ENCODE peak calls at places on chromosomes 6 and 20, in six cellular contexts. One of them, this sample, is unnamed.
A peak's percentile ranks its signal among the peaks of the same experiment; 100 is the strongest.

GRCh38 chr20:528923-529594 is 14.5 kb downstream of the CSNK2A1 start:
- DNase-seq in K562: no peak
- DNase-seq in H1: no peak
- DNase-seq in heart left ventricle: no peak
- DNase-seq in spleen: no peak
- DNase-seq in stomach: no peak
- DNase-seq in this sample: no peak

GRCh38 chr6:134057478-134057877 is 5.1 kb upstream of the SLC2A12 start:
- DNase-seq in spleen: no peak
- DNase-seq in K562: no peak
- DNase-seq in stomach: no peak
- DNase-seq in H1: no peak
- DNase-seq in heart left ventricle: no peak
- DNase-seq in this sample: no peak

GRCh38 chr6:53921639-53922038 is 126.8 kb downstream of the LRRC1 start:
- DNase-seq in spleen: no peak
- DNase-seq in K562: no peak
- DNase-seq in stomach: no peak
- DNase-seq in heart left ventricle: no peak
- DNase-seq in H1: no peak
- DNase-seq in this sample: no peak

GRCh38 chr6:52729594-52729993 is 33.7 kb downstream of the GSTA2 start:
- DNase-seq in spleen: no peak
- DNase-seq in H1: no peak
- DNase-seq in K562: peak; percentile 33
- DNase-seq in heart left ventricle: no peak
- DNase-seq in stomach: no peak
- DNase-seq in this sample: peak; percentile 56

GRCh38 chr6:14119764-14120163 is 2.2 kb downstream of the CD83 start:
- DNase-seq in H1: no peak
- DNase-seq in heart left ventricle: no peak
- DNase-seq in stomach: no peak
- DNase-seq in K562: no peak
- DNase-seq in spleen: no peak
- DNase-seq in this sample: no peak

GRCh38 chr20:58790440-58790839 is 60.3 kb downstream of the GNAS-AS1 start:
- DNase-seq in K562: no peak
- DNase-seq in spleen: peak; percentile 62
- DNase-seq in H1: no peak
- DNase-seq in stomach: no peak
- DNase-seq in heart left ventricle: no peak
- DNase-seq in this sample: no peak

GRCh38 chr6:56416247-56416646 is 168.9 kb upstream of the COL21A1 start:
- DNase-seq in H1: no peak
- DNase-seq in K562: no peak
- DNase-seq in heart left ventricle: no peak
- DNase-seq in spleen: no peak
- DNase-seq in stomach: no peak
- DNase-seq in this sample: no peak

GRCh38 chr6:83488861-83489260 is 23.5 kb upstream of the PRSS35 start:
- DNase-seq in spleen: no peak
- DNase-seq in stomach: no peak
- DNase-seq in H1: no peak
- DNase-seq in heart left ventricle: no peak
- DNase-seq in K562: no peak
- DNase-seq in this sample: no peak

GRCh38 chr20:1185316-1185741 is 548 bp upstream of the TMEM74B start:
- DNase-seq in H1: no peak
- DNase-seq in spleen: no peak
- DNase-seq in K562: peak; percentile 46
- DNase-seq in stomach: no peak
- DNase-seq in heart left ventricle: no peak
- DNase-seq in this sample: no peak

GRCh38 chr20:25549866-25550477 is 35.4 kb downstream of the NINL start:
- DNase-seq in stomach: no peak
- DNase-seq in spleen: no peak
- DNase-seq in K562: no peak
- DNase-seq in H1: no peak
- DNase-seq in heart left ventricle: no peak
- DNase-seq in this sample: no peak

GRCh38 chr6:113856011-113856551 is 1.1 kb upstream of the MARCKS start:
- DNase-seq in heart left ventricle: no peak
- DNase-seq in H1: no peak
- DNase-seq in K562: peak; percentile 20
- DNase-seq in stomach: peak; percentile 29
- DNase-seq in spleen: peak; percentile 74
- DNase-seq in this sample: peak; percentile 52

GRCh38 chr20:46954490-46955038 is 59.9 kb downstream of the EYA2 start:
- DNase-seq in K562: no peak
- DNase-seq in H1: no peak
- DNase-seq in spleen: peak; percentile 5
- DNase-seq in stomach: no peak
- DNase-seq in heart left ventricle: no peak
- DNase-seq in this sample: no peak

GRCh38 chr20:43389839-43390626 is 67.7 kb upstream of the SRSF6 start:
- DNase-seq in spleen: no peak
- DNase-seq in H1: peak; percentile 92
- DNase-seq in heart left ventricle: no peak
- DNase-seq in stomach: no peak
- DNase-seq in K562: peak; percentile 21
- DNase-seq in this sample: no peak

GRCh38 chr6:130322673-130323268 is 43.0 kb upstream of the TMEM200A start:
- DNase-seq in spleen: no peak
- DNase-seq in K562: peak; percentile 62
- DNase-seq in H1: no peak
- DNase-seq in stomach: peak; percentile 47
- DNase-seq in heart left ventricle: no peak
- DNase-seq in this sample: peak; percentile 61

GRCh38 chr20:32737371-32738223 is 5.7 kb downstream of the COMMD7 start:
- DNase-seq in H1: no peak
- DNase-seq in stomach: no peak
- DNase-seq in heart left ventricle: no peak
- DNase-seq in spleen: no peak
- DNase-seq in K562: no peak
- DNase-seq in this sample: no peak

GRCh38 chr20:47353224-47353696 is 3.2 kb downstream of the ZMYND8 start:
- DNase-seq in H1: no peak
- DNase-seq in K562: no peak
- DNase-seq in heart left ventricle: no peak
- DNase-seq in stomach: no peak
- DNase-seq in spleen: no peak
- DNase-seq in this sample: no peak

GRCh38 chr6:122753688-122754056 is 25.8 kb upstream of the FABP7 start:
- DNase-seq in spleen: no peak
- DNase-seq in heart left ventricle: no peak
- DNase-seq in K562: no peak
- DNase-seq in stomach: no peak
- DNase-seq in H1: no peak
- DNase-seq in this sample: peak; percentile 27

GRCh38 chr20:32702706-32703425 is 29.1 kb upstream of the C20orf203 start:
- DNase-seq in K562: no peak
- DNase-seq in heart left ventricle: no peak
- DNase-seq in spleen: no peak
- DNase-seq in stomach: no peak
- DNase-seq in H1: no peak
- DNase-seq in this sample: no peak

GRCh38 chr6:31383149-31383548 is 20.2 kb upstream of the MICA start:
- DNase-seq in spleen: no peak
- DNase-seq in H1: no peak
- DNase-seq in stomach: no peak
- DNase-seq in heart left ventricle: no peak
- DNase-seq in K562: no peak
- DNase-seq in this sample: no peak

GRCh38 chr6:71367763-71368162 is 79.2 kb downstream of the OGFRL1 start:
- DNase-seq in K562: no peak
- DNase-seq in H1: no peak
- DNase-seq in stomach: no peak
- DNase-seq in heart left ventricle: no peak
- DNase-seq in spleen: no peak
- DNase-seq in this sample: no peak

GRCh38 chr6:138692058-138692977 is 81.3 kb upstream of the CCDC28A start:
- DNase-seq in stomach: peak; percentile 77
- DNase-seq in H1: peak; percentile 87
- DNase-seq in K562: peak; percentile 57
- DNase-seq in heart left ventricle: peak; percentile 72
- DNase-seq in spleen: peak; percentile 91
- DNase-seq in this sample: peak; percentile 74

GRCh38 chr6:41787219-41787917 is at the start of gene TOMM6:
- DNase-seq in spleen: peak; percentile 99
- DNase-seq in K562: peak; percentile 99
- DNase-seq in H1: peak; percentile 98
- DNase-seq in heart left ventricle: peak; percentile 97
- DNase-seq in stomach: peak; percentile 96
- DNase-seq in this sample: peak; percentile 96

GRCh38 chr20:45343867-45344721 is 4.1 kb downstream of the SDC4 start:
- DNase-seq in K562: peak; percentile 80
- DNase-seq in stomach: peak; percentile 68
- DNase-seq in spleen: no peak
- DNase-seq in H1: no peak
- DNase-seq in heart left ventricle: peak; percentile 70
- DNase-seq in this sample: peak; percentile 91

GRCh38 chr6:113630738-113631535 is 226.2 kb upstream of the MARCKS start:
- DNase-seq in K562: no peak
- DNase-seq in stomach: no peak
- DNase-seq in H1: no peak
- DNase-seq in heart left ventricle: no peak
- DNase-seq in spleen: no peak
- DNase-seq in this sample: peak; percentile 60

GRCh38 chr20:37301120-37301519 is 11.7 kb downstream of the MANBAL start:
- DNase-seq in stomach: no peak
- DNase-seq in K562: no peak
- DNase-seq in spleen: no peak
- DNase-seq in heart left ventricle: no peak
- DNase-seq in H1: no peak
- DNase-seq in this sample: no peak

GRCh38 chr20:37773260-37773825 is 79.5 kb downstream of the CTNNBL1 start:
- DNase-seq in H1: no peak
- DNase-seq in K562: no peak
- DNase-seq in heart left ventricle: no peak
- DNase-seq in spleen: no peak
- DNase-seq in stomach: no peak
- DNase-seq in this sample: no peak

GRCh38 chr6:82396964-82397761 is 33.5 kb downstream of the TPBG start:
- DNase-seq in heart left ventricle: no peak
- DNase-seq in stomach: no peak
- DNase-seq in spleen: no peak
- DNase-seq in H1: no peak
- DNase-seq in K562: no peak
- DNase-seq in this sample: no peak

GRCh38 chr6:25137497-25137896 is 141.7 kb upstream of the CARMIL1 start:
- DNase-seq in H1: no peak
- DNase-seq in spleen: no peak
- DNase-seq in stomach: no peak
- DNase-seq in K562: no peak
- DNase-seq in heart left ventricle: no peak
- DNase-seq in this sample: no peak

GRCh38 chr6:25133479-25133878 is 145.7 kb upstream of the CARMIL1 start:
- DNase-seq in K562: no peak
- DNase-seq in stomach: no peak
- DNase-seq in spleen: no peak
- DNase-seq in H1: no peak
- DNase-seq in heart left ventricle: no peak
- DNase-seq in this sample: no peak

GRCh38 chr6:25138024-25138696 is 141.0 kb upstream of the CARMIL1 start:
- DNase-seq in stomach: peak; percentile 51
- DNase-seq in spleen: peak; percentile 81
- DNase-seq in K562: peak; percentile 39
- DNase-seq in H1: no peak
- DNase-seq in heart left ventricle: peak; percentile 63
- DNase-seq in this sample: peak; percentile 30

GRCh38 chr6:25138697-25139051 is 140.5 kb upstream of the CARMIL1 start:
- DNase-seq in spleen: no peak
- DNase-seq in heart left ventricle: no peak
- DNase-seq in K562: no peak
- DNase-seq in stomach: no peak
- DNase-seq in H1: no peak
- DNase-seq in this sample: no peak

GRCh38 chr6:25136879-25137278 is 142.3 kb upstream of the CARMIL1 start:
- DNase-seq in H1: no peak
- DNase-seq in heart left ventricle: peak; percentile 40
- DNase-seq in stomach: no peak
- DNase-seq in spleen: no peak
- DNase-seq in K562: peak; percentile 7
- DNase-seq in this sample: no peak
- H3K27ac ChIP-seq in H1: no peak overlapping the region
- H3K27ac ChIP-seq in heart left ventricle: peak overlapping the region; percentile 96
- H3K27ac ChIP-seq in stomach: peak overlapping the region; percentile 77
- H3K27ac ChIP-seq in spleen: peak overlapping the region; percentile 63
- H3K27ac ChIP-seq in K562: no peak overlapping the region
- H3K27ac ChIP-seq in this sample: no peak overlapping the region

GRCh38 chr6:17632929-17633328 is 32.8 kb downstream of the FAM8A1 start:
- DNase-seq in K562: no peak
- DNase-seq in stomach: no peak
- DNase-seq in H1: no peak
- DNase-seq in spleen: no peak
- DNase-seq in heart left ventricle: no peak
- DNase-seq in this sample: no peak
- H3K36me3 ChIP-seq in K562: peaks cover 92% of the 10 kb centered on the region
- H3K36me3 ChIP-seq in stomach: peaks cover 74% of the 10 kb centered on the region
- H3K36me3 ChIP-seq in H1: peaks cover 68% of the 10 kb centered on the region
- H3K36me3 ChIP-seq in spleen: peaks cover 45% of the 10 kb centered on the region
- H3K36me3 ChIP-seq in heart left ventricle: peaks cover 40% of the 10 kb centered on the region
- H3K36me3 ChIP-seq in this sample: no peaks in the 10 kb centered on the region

GRCh38 chr20:19272976-19273654 is 60.7 kb downstream of the SLC24A3 start:
- DNase-seq in K562: no peak
- DNase-seq in H1: no peak
- DNase-seq in spleen: no peak
- DNase-seq in heart left ventricle: no peak
- DNase-seq in stomach: no peak
- DNase-seq in this sample: no peak

GRCh38 chr20:19275630-19276071 is 63.2 kb downstream of the SLC24A3 start:
- DNase-seq in K562: no peak
- DNase-seq in H1: no peak
- DNase-seq in spleen: no peak
- DNase-seq in heart left ventricle: peak; percentile 79
- DNase-seq in stomach: peak; percentile 86
- DNase-seq in this sample: peak; percentile 42

GRCh38 chr20:19274412-19275015 is 62.1 kb downstream of the SLC24A3 start:
- DNase-seq in heart left ventricle: peak; percentile 70
- DNase-seq in K562: no peak
- DNase-seq in H1: no peak
- DNase-seq in stomach: peak; percentile 67
- DNase-seq in spleen: no peak
- DNase-seq in this sample: no peak

GRCh38 chr20:19274001-19274400 is 61.6 kb downstream of the SLC24A3 start:
- DNase-seq in H1: no peak
- DNase-seq in heart left ventricle: no peak
- DNase-seq in K562: no peak
- DNase-seq in spleen: no peak
- DNase-seq in stomach: no peak
- DNase-seq in this sample: no peak

GRCh38 chr20:19275038-19275629 is 62.7 kb downstream of the SLC24A3 start:
- DNase-seq in heart left ventricle: no peak
- DNase-seq in K562: no peak
- DNase-seq in H1: no peak
- DNase-seq in stomach: no peak
- DNase-seq in spleen: no peak
- DNase-seq in this sample: no peak
- TF ChIP-seq POLR2A in heart left ventricle: no peak
- TF ChIP-seq POLR2A in K562: no peak
- TF ChIP-seq POLR2A in H1: no peak
- TF ChIP-seq POLR2A in stomach: no peak
- TF ChIP-seq POLR2A in spleen: no peak
- TF ChIP-seq POLR2A in this sample: no peak

GRCh38 chr6:35663001-35663400 is 25.7 kb downstream of the FKBP5 start:
- DNase-seq in K562: no peak
- DNase-seq in heart left ventricle: no peak
- DNase-seq in spleen: no peak
- DNase-seq in H1: no peak
- DNase-seq in stomach: no peak
- DNase-seq in this sample: peak; percentile 60
- H3K27ac ChIP-seq in K562: no peak overlapping the region
- H3K27ac ChIP-seq in heart left ventricle: peak overlapping the region; percentile 51
- H3K27ac ChIP-seq in spleen: peak overlapping the region; percentile 17
- H3K27ac ChIP-seq in H1: no peak overlapping the region
- H3K27ac ChIP-seq in stomach: no peak overlapping the region
- H3K27ac ChIP-seq in this sample: peak overlapping the region; percentile 77

This sample was measured in body of pancreas.